ENCODE peak calls at places on chromosome 1, in five cellular contexts. M, A, T, H and L are unnamed samples.

GRCh38 chr1:245791410-245792312 is 636.9 kb downstream of the KIF26B start:
- DNase-seq in M (no peak), A (no peak), T (no peak), H (no peak), L (no peak)

GRCh38 chr1:163744488-163744887 is 422.7 kb downstream of the NUF2 start:
- DNase-seq in M (no peak), A (no peak), T (no peak), H (no peak), L (no peak)

GRCh38 chr1:160945079-160945478 is 9.5 kb downstream of the ITLN2 start:
- DNase-seq in M (no peak), A (no peak), T (no peak), H (no peak), L (no peak)

GRCh38 chr1:180365039-180365438 is 135.0 kb downstream of the LHX4 start:
- DNase-seq in M (no peak), A (peak; percentile 67), T (no peak), H (no peak), L (no peak)

GRCh38 chr1:27116210-27116609 is 38.7 kb downstream of the SLC9A1 start:
- DNase-seq in M (no peak), A (no peak), T (no peak), H (no peak), L (no peak)

GRCh38 chr1:47013239-47013638 is 10.2 kb upstream of the CYP4X1 start:
- DNase-seq in M (no peak), A (no peak), T (no peak), H (no peak), L (no peak)

GRCh38 chr1:43525995-43526394 is 4.7 kb upstream of the PTPRF start:
- DNase-seq in M (no peak), A (no peak), T (no peak), H (no peak), L (no peak)

GRCh38 chr1:154698320-154699096 is 90.5 kb upstream of the ADAR start:
- DNase-seq in M (no peak), A (no peak), T (no peak), H (no peak), L (peak; percentile 59)

GRCh38 chr1:19073311-19074186 is 117.1 kb upstream of the IFFO2 start:
- DNase-seq in M (no peak), A (no peak), T (no peak), H (no peak), L (no peak)

GRCh38 chr1:119647734-119648619 is at the start of gene ZNF697:
- DNase-seq in M (peak; percentile 85), A (peak; percentile 97), T (peak; percentile 88), H (peak; percentile 85), L (peak; percentile 43)

GRCh38 chr1:25487628-25488027 is 55.8 kb upstream of the LDLRAP1 start:
- DNase-seq in M (peak; percentile 40), A (peak; percentile 58), T (no peak), H (no peak), L (peak; percentile 58)
- TF ChIP-seq CTCF in M (peak; percentile 63), A (peak; percentile 78), T (peak; percentile 32), H (peak; percentile 53), L (peak; percentile 60)

DNA sequence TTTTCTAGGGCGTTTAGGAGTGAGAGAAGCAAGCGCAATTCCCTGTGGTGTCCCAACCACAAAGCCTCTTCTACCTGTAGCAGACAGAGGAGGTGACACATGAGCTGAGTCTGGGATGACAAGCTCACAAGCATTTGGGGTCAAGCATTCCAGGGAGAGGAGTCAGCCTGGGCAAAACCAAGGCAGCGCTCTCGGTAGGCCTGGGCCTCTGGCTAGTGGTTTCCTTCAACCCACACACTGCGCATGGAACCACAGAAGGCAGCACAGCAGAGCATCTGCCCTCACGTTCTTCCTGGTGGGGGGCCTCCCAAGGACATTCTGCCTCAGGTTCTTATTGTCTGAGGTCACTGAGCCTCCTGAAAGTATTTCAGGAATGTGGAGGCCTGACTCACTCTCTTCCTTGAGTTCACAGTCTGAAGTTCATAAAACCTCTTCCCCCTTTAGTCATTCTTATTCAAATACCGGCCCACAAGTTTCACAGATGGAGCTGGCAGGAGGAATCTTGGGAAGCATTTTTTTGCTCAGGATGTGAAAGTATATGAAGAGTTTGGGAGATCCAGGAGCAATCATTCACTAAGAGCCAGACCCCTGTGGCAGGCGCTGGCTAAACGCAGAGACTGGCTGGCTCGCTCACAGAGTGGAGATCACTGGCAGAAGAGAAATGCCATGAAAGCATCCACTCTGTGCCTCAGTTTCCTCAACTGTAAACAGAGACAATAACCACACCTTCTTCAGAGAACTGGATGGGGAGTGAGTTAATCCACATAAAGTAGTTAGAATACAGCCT is 26.8 kb downstream of the CCN1 start:
- DNase-seq in M (no peak), A (peak; percentile 99), T (peak; percentile 77), H (no peak), L (no peak)
- TF ChIP-seq CTCF in M (no peak), A (no peak), T (no peak), H (no peak), L (no peak)

GRCh38 chr1:157770442-157771043 is 6.4 kb downstream of the FCRL2 start:
- DNase-seq in M (no peak), A (peak; percentile 80), T (peak; percentile 60), H (no peak), L (no peak)
- TF ChIP-seq CTCF in M (peak; percentile 36), A (peak; percentile 77), T (peak; percentile 79), H (peak; percentile 19), L (no peak)

DNA sequence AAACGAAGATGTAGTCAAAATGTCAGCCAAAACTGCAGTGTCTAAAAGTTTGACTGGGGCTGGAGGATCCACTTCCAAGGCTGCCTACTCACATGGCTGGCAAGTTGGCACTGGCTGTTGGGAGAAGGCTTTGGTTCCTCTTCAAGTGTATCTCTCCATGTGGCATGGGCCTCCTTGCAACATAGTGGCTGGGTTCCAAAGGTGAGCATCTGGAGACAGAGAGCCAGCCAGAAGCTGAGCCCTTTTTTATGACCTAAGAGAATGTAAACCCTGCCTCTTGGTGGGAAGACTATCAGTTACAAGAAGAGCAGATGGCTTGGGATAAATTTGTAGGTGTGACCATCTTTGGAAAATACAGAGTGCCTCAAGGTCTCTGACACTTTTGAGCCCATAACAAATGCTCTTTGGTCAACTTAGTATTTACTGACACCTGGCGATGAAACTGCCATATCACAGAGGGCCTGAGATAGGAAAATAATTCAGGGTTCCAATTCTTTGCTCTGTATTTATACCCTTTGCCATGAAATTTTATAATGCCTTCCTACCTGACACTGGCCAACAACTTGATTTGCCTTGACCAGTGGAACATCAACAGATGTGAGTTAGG is 31.4 kb upstream of the PRELP start:
- DNase-seq in M (no peak), A (no peak), T (no peak), H (no peak), L (no peak)
- TF ChIP-seq CTCF in M (no peak), A (no peak), T (no peak), H (no peak), L (no peak)

GRCh38 chr1:205358579-205358978 is 1.9 kb upstream of the KLHDC8A start:
- DNase-seq in M (no peak), A (no peak), T (no peak), H (no peak), L (no peak)
- TF ChIP-seq CTCF in M (no peak), A (no peak), T (no peak), H (no peak), L (no peak)

DNA sequence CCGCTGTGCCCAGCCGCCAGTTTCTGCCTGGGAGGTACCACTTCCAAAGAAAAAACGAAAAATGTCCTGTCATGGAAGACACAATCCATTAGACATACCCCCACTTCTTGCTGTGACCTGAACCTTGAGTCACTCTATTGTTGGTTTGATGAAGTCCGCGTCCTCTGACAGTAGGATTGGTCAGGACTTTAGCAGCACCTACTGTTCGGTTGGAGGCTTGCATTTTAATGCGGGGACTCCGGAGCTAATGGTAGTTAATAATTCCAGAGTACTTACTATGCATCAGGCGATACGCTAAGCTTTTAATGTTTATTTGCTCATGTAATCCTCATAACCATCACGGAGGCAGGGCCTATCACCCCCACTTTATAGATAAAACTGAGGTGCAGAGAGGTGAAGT is 7.9 kb upstream of the ELF3 start:
- DNase-seq in M (no peak), A (no peak), T (no peak), H (no peak), L (no peak)
- TF ChIP-seq CTCF in M (no peak), A (no peak), T (no peak), H (no peak), L (no peak)